ENCODE peak calls at places on chromosomes 5 and 9, in seven cellular contexts. A, X, G, V, N, F and H are unnamed samples.

GRCh38 chr5:55575815-55576583 is 41.2 kb upstream of the PLPP1 start:
- DNase-seq in X (no peak), N (no peak), F (no peak), G (peak), V (no peak), A (no peak), H (peak)

GRCh38 chr5:132475531-132475930 is 15.0 kb downstream of the IRF1 start:
- DNase-seq in N (no peak), G (no peak), A (no peak), F (no peak), V (no peak), X (no peak), H (no peak)

GRCh38 chr9:679462-679861 is 162.0 kb upstream of the DMRT1 start:
- DNase-seq in F (no peak), G (no peak), V (no peak), X (no peak), A (no peak), N (no peak), H (no peak)

GRCh38 chr5:68290260-68290674 is 74.7 kb downstream of the PIK3R1 start:
- DNase-seq in A (peak), G (peak), F (peak), N (no peak), V (no peak), X (peak), H (peak)

GRCh38 chr9:128149001-128149701 is at the start of gene LCN2:
- DNase-seq in A (peak), F (no peak), N (no peak), X (no peak), G (no peak), V (peak), H (no peak)

GRCh38 chr9:27528278-27528885 is 1.2 kb downstream of the MOB3B start:
- DNase-seq in G (peak), X (peak), A (peak), F (peak), N (peak), V (peak), H (peak)

GRCh38 chr5:10789726-10790125 is 28.7 kb upstream of the DAP start:
- DNase-seq in V (no peak), F (no peak), N (peak), G (no peak), A (no peak), X (peak), H (peak)

GRCh38 chr5:17089001-17089400 is 128.4 kb upstream of the BASP1 start:
- DNase-seq in G (no peak), A (no peak), N (no peak), F (no peak), X (no peak), V (no peak), H (no peak)

GRCh38 chr9:8734760-8735159 is 935.2 kb upstream of the DMAC1 start:
- DNase-seq in F (no peak), V (no peak), G (no peak), N (peak), X (no peak), A (no peak), H (no peak)

GRCh38 chr9:93116049-93116961 is 17.7 kb downstream of the NINJ1 start:
- DNase-seq in N (no peak), X (peak), F (peak), V (peak), G (peak), A (peak), H (peak)